ENCODE peak calls at places on chromosomes 5 and 9, in eight cellular contexts. M, U, I, O, K, F, L and C are unnamed samples. For H3K36me3, the result is how much of the 10 kb centered on the place peaks cover.

GRCh38 chr5:29697786-29698414 is 1495.6 kb upstream of the CDH6 start:
- DNase-seq in M (no peak), U (no peak), I (no peak), O (no peak), K (no peak), F (no peak), L (no peak), C (no peak)

GRCh38 chr9:123662057-123662776 is 267.7 kb downstream of the DENND1A start:
- DNase-seq in M (no peak), U (no peak), I (no peak), O (no peak), K (no peak), F (no peak), L (no peak), C (no peak)

GRCh38 chr5:66653380-66653779 is 57.2 kb downstream of the MAST4 start:
- DNase-seq in M (no peak), U (peak), I (no peak), O (peak), K (no peak), F (no peak), L (no peak), C (no peak)

GRCh38 chr5:178115136-178115834 is 2.0 kb downstream of the N4BP3 start:
- DNase-seq in M (no peak), U (no peak), I (no peak), O (no peak), K (no peak), F (no peak), L (no peak), C (no peak)

GRCh38 chr5:107668933-107669542 is 1.7 kb downstream of the EFNA5 start:
- DNase-seq in M (no peak), U (no peak), I (no peak), O (no peak), K (no peak), F (no peak), L (no peak), C (no peak)

GRCh38 chr9:89746385-89747116 is 141.7 kb downstream of the GADD45G start:
- DNase-seq in M (no peak), U (no peak), I (no peak), O (no peak), K (no peak), F (no peak), L (no peak), C (no peak)

GRCh38 chr9:124496075-124496893 is 10.9 kb downstream of the NR5A1 start:
- DNase-seq in M (no peak), U (no peak), I (no peak), O (no peak), K (no peak), F (no peak), L (no peak), C (no peak)

GRCh38 chr5:172800088-172800551 is 29.1 kb upstream of the DUSP1 start:
- DNase-seq in M (peak), U (peak), I (no peak), O (peak), K (no peak), F (no peak), L (no peak), C (peak)

GRCh38 chr5:172603425-172603824 is 37.6 kb upstream of the NEURL1B start:
- DNase-seq in M (no peak), U (peak), I (no peak), O (no peak), K (no peak), F (no peak), L (no peak), C (no peak)

GRCh38 chr5:116271432-116271831 is 186.6 kb downstream of the COMMD10 start:
- DNase-seq in M (no peak), U (peak), I (no peak), O (no peak), K (no peak), F (no peak), L (no peak), C (no peak)

GRCh38 chr9:35538361-35539234 is 48.7 kb downstream of the RUSC2 start:
- DNase-seq in M (peak), U (peak), I (no peak), O (peak), K (no peak), F (no peak), L (no peak), C (no peak)

GRCh38 chr9:10204276-10204675 is 408.5 kb downstream of the PTPRD start:
- DNase-seq in M (no peak), U (no peak), I (no peak), O (no peak), K (no peak), F (no peak), L (no peak), C (no peak)

GRCh38 chr9:70229579-70229978 is 29.2 kb upstream of the SMC5 start:
- DNase-seq in M (no peak), U (peak), I (no peak), O (no peak), K (no peak), F (no peak), L (no peak), C (no peak)

GRCh38 chr5:93602261-93603149 is 19.5 kb downstream of the NR2F1 start:
- DNase-seq in M (no peak), U (peak), I (no peak), O (no peak), K (no peak), F (no peak), L (no peak), C (no peak)
- H3K4me3 ChIP-seq in M (no peak), U (peak), I (no peak), O (peak), K (no peak), F (no peak), L (no peak), C (no peak)

DNA sequence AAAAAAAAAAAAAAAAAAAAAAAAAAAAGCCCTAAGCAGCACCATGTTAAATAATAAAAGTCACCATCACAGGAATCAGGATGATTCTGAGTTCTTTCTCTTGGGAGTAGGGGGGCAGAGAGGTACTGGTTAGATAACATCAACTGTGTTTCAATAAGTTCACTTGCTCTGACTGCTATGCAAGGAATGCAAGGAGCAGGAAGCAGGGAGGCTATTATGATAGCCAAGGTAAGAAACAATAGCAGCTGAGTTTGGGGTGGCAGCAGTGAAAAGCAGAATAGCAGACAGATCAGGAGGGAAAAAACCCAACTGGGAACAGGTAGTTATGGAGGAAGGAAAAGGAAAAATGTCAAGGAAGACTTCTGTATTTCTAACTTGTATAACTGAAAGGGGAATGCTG is 8.2 kb downstream of the CEP120 start:
- DNase-seq in M (no peak), U (no peak), I (no peak), O (no peak), K (no peak), F (no peak), L (no peak), C (no peak)
- H3K36me3 ChIP-seq in M (under half), U (under half), I (under half), O (under half), K (under half), F (under half), L (half or more), C (under half)

GRCh38 chr9:97935291-97935690 is 2.7 kb downstream of the HEMGN start:
- DNase-seq in M (no peak), U (no peak), I (no peak), O (no peak), K (no peak), F (no peak), L (no peak), C (no peak)
- H3K4me3 ChIP-seq in M (no peak), U (no peak), I (no peak), O (no peak), K (no peak), F (no peak), L (no peak), C (no peak)

DNA sequence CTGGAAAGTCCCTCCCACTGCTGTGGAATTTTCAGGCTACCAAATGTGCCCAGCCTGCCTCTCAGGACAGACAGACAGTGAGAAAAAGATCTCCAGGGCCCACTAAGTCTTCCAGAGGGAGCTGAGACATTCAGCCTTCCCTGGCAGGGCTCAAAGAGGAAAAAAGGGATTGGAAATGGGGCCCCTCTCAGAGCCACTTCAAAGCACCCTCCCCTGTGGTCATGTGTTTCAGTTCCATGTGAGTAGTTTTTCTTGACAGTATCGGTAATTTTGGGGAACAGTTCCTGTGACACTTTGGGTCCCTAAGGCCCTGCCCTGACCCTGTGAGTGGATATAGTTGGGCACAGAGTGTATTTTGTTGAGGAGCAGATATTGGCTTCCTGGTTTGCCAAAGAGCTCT is 25.0 kb downstream of the LARP1 start:
- DNase-seq in M (no peak), U (no peak), I (no peak), O (no peak), K (no peak), F (no peak), L (no peak), C (no peak)
- H3K36me3 ChIP-seq in M (under half), U (under half), I (under half), O (under half), K (under half), F (under half), L (under half), C (under half)

GRCh38 chr5:1374680-1375055 is 29.8 kb upstream of the CLPTM1L start:
- DNase-seq in M (no peak), U (no peak), I (no peak), O (no peak), K (no peak), F (no peak), L (no peak), C (no peak)
- H3K4me3 ChIP-seq in M (no peak), U (no peak), I (no peak), O (no peak), K (no peak), F (no peak), L (no peak), C (no peak)

DNA sequence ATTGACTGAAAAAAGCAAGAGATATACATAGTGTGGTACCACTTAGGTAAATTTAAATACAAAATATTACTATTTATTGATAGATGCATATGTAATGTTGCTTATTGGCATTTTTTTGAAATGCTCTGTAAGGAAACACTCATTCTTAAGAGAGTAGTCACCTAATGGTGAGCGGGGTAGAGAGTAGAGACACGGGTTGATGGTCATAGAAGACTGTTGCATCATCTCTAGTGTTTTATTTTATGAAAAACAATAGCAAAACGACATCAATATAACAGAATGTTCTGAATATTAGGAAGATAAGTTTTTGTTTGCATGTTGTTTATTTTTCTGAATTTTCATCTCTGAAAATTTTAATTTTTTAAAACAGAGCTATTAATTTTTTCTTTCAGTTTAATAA is 4.0 kb downstream of the SRP19 start:
- DNase-seq in M (no peak), U (no peak), I (no peak), O (no peak), K (no peak), F (no peak), L (no peak), C (no peak)
- H3K36me3 ChIP-seq in M (half or more), U (under half), I (under half), O (under half), K (under half), F (half or more), L (under half), C (half or more)